ENCODE peak calls at places on chromosomes 3 and 15, in eight cellular contexts. W is endothelial cell of umbilical vein, X is transverse colon, L is breast epithelium, R is Panc1, N is SK-N-MC, A is stomach, I is GM12891. F is an unnamed sample.

GRCh38 chr15:55703873-55704285 is 39.1 kb downstream of the PRTG start:
- DNase-seq in W (no peak), X (no peak), L (no peak), R (no peak), N (no peak), A (no peak), I (no peak), F (no peak)

GRCh38 chr3:69079269-69080159 is 651 bp downstream of the UBA3 start:
- DNase-seq in W (peak), X (no peak), L (no peak), R (no peak), N (no peak), A (no peak), I (no peak), F (peak)

GRCh38 chr15:101050647-101051290 is 131.6 kb downstream of the LRRK1 start:
- DNase-seq in W (no peak), X (peak), L (no peak), R (no peak), N (no peak), A (peak), I (no peak), F (peak)

GRCh38 chr3:11736136-11736833 is 92.6 kb upstream of the VGLL4 start:
- DNase-seq in W (no peak), X (no peak), L (no peak), R (no peak), N (no peak), A (no peak), I (no peak), F (peak)

GRCh38 chr15:82132742-82133141 is 86.9 kb upstream of the MEX3B start:
- DNase-seq in W (no peak), X (no peak), L (no peak), R (peak), N (no peak), A (no peak), I (no peak), F (no peak)

GRCh38 chr3:56923546-56924224 is 121.9 kb upstream of the ARHGEF3 start:
- DNase-seq in W (peak), X (peak), L (peak), R (no peak), N (no peak), A (peak), I (no peak), F (no peak)

GRCh38 chr15:48802867-48803266 is 8.0 kb downstream of the CEP152 start:
- DNase-seq in W (no peak), X (no peak), L (no peak), R (no peak), N (no peak), A (no peak), I (no peak), F (no peak)

GRCh38 chr15:93467327-93467726 is 378.3 kb upstream of the RGMA start:
- DNase-seq in W (no peak), X (peak), L (no peak), R (no peak), N (no peak), A (no peak), I (no peak), F (no peak)

GRCh38 chr3:52782412-52783210 is 5.2 kb downstream of the ITIH1 start:
- DNase-seq in W (no peak), X (no peak), L (no peak), R (no peak), N (no peak), A (no peak), I (no peak), F (no peak)

GRCh38 chr15:95770191-95770590 is 560.3 kb upstream of the NR2F2 start:
- DNase-seq in W (peak), X (no peak), L (no peak), R (no peak), N (no peak), A (no peak), I (no peak), F (no peak)

GRCh38 chr3:61564405-61565059 is 3.2 kb downstream of the PTPRG start:
- DNase-seq in W (peak), X (peak), L (peak), R (no peak), N (no peak), A (peak), I (peak), F (peak)

GRCh38 chr3:193605876-193606275 is 12.9 kb downstream of the OPA1 start:
- DNase-seq in W (peak), X (peak), L (peak), R (peak), N (peak), A (peak), I (no peak), F (peak)

GRCh38 chr15:80679167-80679804 is 15.8 kb upstream of the ABHD17C start:
- DNase-seq in W (no peak), X (peak), L (peak), R (no peak), N (no peak), A (no peak), I (no peak), F (no peak)

GRCh38 chr3:183626877-183627594 is 8.4 kb upstream of the KLHL24 start:
- DNase-seq in W (no peak), X (no peak), L (no peak), R (no peak), N (no peak), A (no peak), I (no peak), F (no peak)

GRCh38 chr3:160671995-160672394 is 5.0 kb upstream of the ARL14 start:
- DNase-seq in W (no peak), X (no peak), L (no peak), R (no peak), N (no peak), A (no peak), I (no peak), F (no peak)

GRCh38 chr15:66724732-66725467 is 22.9 kb downstream of the SMAD6 start:
- DNase-seq in W (no peak), X (no peak), L (no peak), R (no peak), N (no peak), A (no peak), I (no peak), F (peak)

GRCh38 chr3:157938154-157938774 is 168.0 kb downstream of the SHOX2 start:
- DNase-seq in W (no peak), X (no peak), L (no peak), R (no peak), N (no peak), A (no peak), I (no peak), F (no peak)

GRCh38 chr3:141373768-141374526 is 5.6 kb downstream of the ZBTB38 start:
- DNase-seq in W (no peak), X (no peak), L (no peak), R (no peak), N (no peak), A (no peak), I (no peak), F (no peak)

GRCh38 chr15:64521726-64522164 is 61.4 kb downstream of the ZNF609 start:
- DNase-seq in W (no peak), X (no peak), L (peak), R (no peak), N (no peak), A (peak), I (no peak), F (peak)

GRCh38 chr3:4476507-4476906 is 9.4 kb upstream of the SUMF1 start:
- DNase-seq in W (peak), X (no peak), L (no peak), R (no peak), N (no peak), A (no peak), I (no peak), F (no peak)

GRCh38 chr15:70777156-70777926 is 14.0 kb upstream of the UACA start:
- DNase-seq in W (peak), X (no peak), L (no peak), R (no peak), N (no peak), A (no peak), I (no peak), F (no peak)

GRCh38 chr3:5194801-5195509 is 7.4 kb downstream of the EDEM1 start:
- DNase-seq in W (peak), X (no peak), L (peak), R (peak), N (no peak), A (no peak), I (no peak), F (no peak)

GRCh38 chr15:41935566-41936020 is 36.8 kb downstream of the EHD4 start:
- DNase-seq in W (no peak), X (no peak), L (no peak), R (no peak), N (no peak), A (no peak), I (no peak), F (no peak)

GRCh38 chr15:59353994-59354951 is 18.4 kb downstream of the MYO1E start:
- DNase-seq in W (no peak), X (no peak), L (no peak), R (no peak), N (no peak), A (no peak), I (no peak), F (no peak)

GRCh38 chr3:194984026-194984425 is 286.9 kb downstream of the XXYLT1 start:
- DNase-seq in W (no peak), X (no peak), L (peak), R (no peak), N (no peak), A (no peak), I (no peak), F (no peak)

GRCh38 chr15:20357139-20358065 is 184.2 kb downstream of the GOLGA6L6 start:
- DNase-seq in W (no peak), X (no peak), L (no peak), R (no peak), N (no peak), A (peak), I (no peak), F (no peak)

GRCh38 chr15:66459818-66460615 is 37.5 kb downstream of the SNAPC5 start:
- DNase-seq in W (no peak), X (no peak), L (no peak), R (no peak), N (no peak), A (no peak), I (no peak), F (no peak)

GRCh38 chr3:183244981-183245476 is 8.0 kb upstream of the B3GNT5 start:
- DNase-seq in W (peak), X (no peak), L (no peak), R (no peak), N (no peak), A (no peak), I (no peak), F (no peak)

GRCh38 chr3:168040624-168041208 is 55.0 kb downstream of the GOLIM4 start:
- DNase-seq in W (peak), X (no peak), L (no peak), R (peak), N (peak), A (no peak), I (no peak), F (peak)

GRCh38 chr3:126982125-126982521 is 792 bp upstream of the PLXNA1 start:
- DNase-seq in W (no peak), X (peak), L (no peak), R (no peak), N (no peak), A (no peak), I (no peak), F (no peak)

GRCh38 chr15:85749261-85750151 is 45.2 kb downstream of the KLHL25 start:
- DNase-seq in W (no peak), X (no peak), L (peak), R (no peak), N (no peak), A (peak), I (no peak), F (no peak)

GRCh38 chr3:122977645-122978466 is 49.7 kb downstream of the SEMA5B start:
- DNase-seq in W (no peak), X (no peak), L (no peak), R (no peak), N (no peak), A (no peak), I (no peak), F (peak)

GRCh38 chr3:195892355-195893120 is 15.8 kb downstream of the TNK2 start:
- DNase-seq in W (peak), X (peak), L (peak), R (no peak), N (no peak), A (no peak), I (no peak), F (peak)

GRCh38 chr15:84955089-84955848 is 26.4 kb upstream of the PDE8A start:
- DNase-seq in W (peak), X (peak), L (peak), R (peak), N (no peak), A (peak), I (no peak), F (peak)

GRCh38 chr3:117706037-117706436 is 996.5 kb downstream of the TUSC7 start:
- DNase-seq in W (no peak), X (no peak), L (no peak), R (no peak), N (no peak), A (no peak), I (no peak), F (no peak)

DNA sequence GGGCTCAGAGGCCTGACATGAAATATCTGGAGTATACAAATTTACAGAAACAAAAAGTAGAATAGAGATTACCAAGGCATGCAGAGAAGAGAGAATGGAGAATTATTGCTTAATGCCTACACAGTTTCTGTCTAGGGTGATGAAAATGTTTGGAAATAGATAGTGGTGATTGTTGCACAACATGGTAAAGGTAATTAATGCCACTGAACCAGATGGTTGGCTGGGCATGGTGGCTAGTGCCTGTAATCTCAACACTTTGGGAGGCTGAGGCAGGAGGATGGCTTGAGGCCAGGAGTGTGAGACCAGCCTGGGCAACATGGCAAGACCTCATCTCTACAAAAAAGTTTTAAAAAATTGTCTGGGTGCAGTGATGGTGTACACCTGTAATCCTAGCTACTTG is 46.6 kb upstream of the OSBPL11 start:
- DNase-seq in W (no peak), X (no peak), L (no peak), R (no peak), N (no peak), A (no peak), I (no peak), F (no peak)
- TF ChIP-seq POLR2AphosphoS5 in W (no peak), X (no peak), L (no peak), R (no peak), N (no peak), A (no peak), I (no peak), F (no peak)

GRCh38 chr15:75696303-75696657 is 16.4 kb downstream of the CSPG4 start:
- DNase-seq in W (no peak), X (no peak), L (peak), R (no peak), N (no peak), A (no peak), I (no peak), F (no peak)
- TF ChIP-seq POLR2AphosphoS5 in W (no peak), X (peak), L (no peak), R (no peak), N (no peak), A (peak), I (no peak), F (no peak)

GRCh38 chr3:102909904-102910303 is 475.1 kb downstream of the ZPLD1 start:
- DNase-seq in W (no peak), X (no peak), L (no peak), R (no peak), N (no peak), A (no peak), I (no peak), F (no peak)

GRCh38 chr3:102906837-102907236 is 472.0 kb downstream of the ZPLD1 start:
- DNase-seq in W (no peak), X (no peak), L (no peak), R (no peak), N (no peak), A (no peak), I (no peak), F (no peak)

GRCh38 chr3:102904629-102905028 is 469.8 kb downstream of the ZPLD1 start:
- DNase-seq in W (no peak), X (no peak), L (no peak), R (no peak), N (no peak), A (no peak), I (no peak), F (no peak)

GRCh38 chr3:102905826-102906225 is 471.0 kb downstream of the ZPLD1 start:
- DNase-seq in W (no peak), X (no peak), L (no peak), R (no peak), N (no peak), A (no peak), I (no peak), F (no peak)
- TF ChIP-seq POLR2AphosphoS5 in W (no peak), X (no peak), L (no peak), R (no peak), N (no peak), A (no peak), I (no peak), F (no peak)

GRCh38 chr3:106261396-106261795 is 392.6 kb upstream of the CBLB start:
- DNase-seq in W (no peak), X (no peak), L (no peak), R (no peak), N (no peak), A (no peak), I (no peak), F (no peak)
- TF ChIP-seq POLR2AphosphoS5 in W (no peak), X (no peak), L (no peak), R (no peak), N (no peak), A (no peak), I (no peak), F (no peak)

DNA sequence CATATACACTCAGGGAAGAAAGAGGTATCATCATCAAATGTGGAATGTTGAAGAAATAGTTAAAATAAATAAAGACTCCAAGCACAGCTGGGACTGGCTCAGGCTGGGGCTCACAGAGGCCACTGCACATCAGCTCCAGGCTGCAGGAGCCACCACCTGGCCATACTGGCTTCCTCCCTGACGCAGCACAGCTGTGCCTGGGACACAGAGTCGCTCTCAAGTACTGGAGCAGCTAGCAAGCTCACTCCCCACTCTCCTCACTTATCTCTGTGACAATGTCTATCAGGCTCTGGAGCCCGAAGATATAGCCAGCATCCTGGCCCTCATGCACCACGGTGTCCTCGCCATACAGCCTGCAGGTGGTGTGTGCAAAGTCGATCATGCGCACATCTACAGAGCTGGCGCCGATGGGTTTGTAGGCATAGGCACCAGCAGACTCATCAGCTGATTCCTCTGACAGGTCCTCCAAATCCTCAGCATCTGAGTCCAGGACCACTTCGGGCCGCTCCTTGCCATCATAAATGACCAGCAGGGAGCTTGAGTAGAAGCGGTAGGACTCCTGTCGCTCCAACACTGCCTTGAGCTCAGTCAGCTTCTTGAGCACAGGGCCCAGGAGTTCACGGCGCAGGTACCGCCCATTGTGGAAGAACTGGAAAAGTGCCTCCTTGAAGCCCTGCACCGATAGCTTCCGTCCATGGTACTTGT is 2.5 kb upstream of the NCKIPSD start:
- DNase-seq in W (no peak), X (no peak), L (no peak), R (no peak), N (no peak), A (no peak), I (no peak), F (no peak)
- TF ChIP-seq POLR2AphosphoS5 in W (no peak), X (no peak), L (no peak), R (no peak), N (no peak), A (no peak), I (no peak), F (no peak)

F was measured in SK-N-SH.